ENCODE peak calls at places on chromosomes 7 and 10, in ten cellular contexts. Q is pancreas, U is adrenal gland, I is spleen, F is psoas muscle, E is HFFc6, D is cardiac fibroblast, X is A549, M is GM06990, Z is endothelial cell. R is an unnamed sample.

GRCh38 chr7:159062596-159062995 is 82.1 kb downstream of the VIPR2 start:
- DNase-seq in X (no peak), I (no peak), D (no peak), M (no peak), F (no peak), Z (no peak), Q (no peak), E (no peak), U (no peak), R (no peak)

GRCh38 chr7:64882341-64883112 is 20.5 kb upstream of the ZNF273 start:
- DNase-seq in D (peak), F (peak), Z (peak), U (peak), Q (peak), I (peak), E (no peak), M (no peak), X (no peak), R (no peak)

GRCh38 chr10:99667108-99667751 is 7.9 kb downstream of the ENTPD7 start:
- DNase-seq in U (no peak), Q (no peak), M (no peak), X (peak), I (no peak), D (peak), E (peak), Z (no peak), F (no peak), R (no peak)

GRCh38 chr7:12827219-12827821 is 139.9 kb downstream of the ARL4A start:
- DNase-seq in Z (no peak), I (no peak), X (peak), M (no peak), E (no peak), D (peak), U (no peak), Q (no peak), F (no peak), R (no peak)

GRCh38 chr10:11176746-11177145 is 159.1 kb downstream of the CELF2 start:
- DNase-seq in X (no peak), F (no peak), U (no peak), Q (no peak), E (no peak), I (no peak), Z (no peak), M (no peak), D (no peak), R (no peak)

GRCh38 chr7:79272066-79272669 is 181.3 kb downstream of the MAGI2 start:
- DNase-seq in I (no peak), M (no peak), Q (no peak), D (peak), X (peak), F (no peak), E (peak), Z (no peak), U (no peak), R (no peak)

GRCh38 chr10:60960913-60961312 is 16.9 kb upstream of the RHOBTB1 start:
- DNase-seq in M (no peak), I (no peak), Z (no peak), U (no peak), Q (no peak), D (no peak), F (no peak), E (no peak), X (no peak), R (no peak)

GRCh38 chr10:123519861-123520260 is 146.3 kb upstream of the GPR26 start:
- DNase-seq in Z (no peak), M (no peak), I (no peak), X (no peak), E (no peak), Q (no peak), F (no peak), D (no peak), U (no peak), R (no peak)

GRCh38 chr7:42192851-42193456 is 44.1 kb downstream of the GLI3 start:
- DNase-seq in U (no peak), Z (no peak), I (no peak), Q (no peak), X (no peak), M (no peak), D (peak), F (no peak), E (no peak), R (no peak)

GRCh38 chr10:94294168-94294567 is 68.6 kb downstream of the NOC3L start:
- DNase-seq in Z (no peak), M (no peak), E (no peak), F (no peak), U (no peak), X (no peak), Q (no peak), D (no peak), I (no peak), R (no peak)

GRCh38 chr10:86287422-86287793 is 79.2 kb downstream of the GRID1 start:
- DNase-seq in Q (no peak), F (no peak), D (no peak), E (no peak), X (no peak), Z (peak), U (peak), I (peak), M (no peak), R (no peak)

GRCh38 chr7:136489808-136490207 is 378.6 kb upstream of the CHRM2 start:
- DNase-seq in X (no peak), I (no peak), Q (no peak), F (no peak), E (no peak), M (no peak), U (no peak), D (no peak), Z (no peak), R (no peak)

GRCh38 chr7:92563345-92563744 is 26.8 kb downstream of the FAM133B start:
- DNase-seq in I (no peak), Z (peak), E (no peak), F (no peak), M (no peak), U (no peak), X (no peak), Q (no peak), D (peak), R (no peak)

GRCh38 chr10:34633346-34633745 is 181.8 kb downstream of the PARD3 start:
- DNase-seq in M (no peak), X (no peak), D (no peak), F (no peak), Q (no peak), I (no peak), U (no peak), E (no peak), Z (no peak), R (no peak)

GRCh38 chr7:157502701-157503111 is 165.9 kb downstream of the DNAJB6 start:
- DNase-seq in X (no peak), Q (no peak), D (peak), Z (no peak), I (peak), U (peak), M (no peak), F (peak), E (peak), R (no peak)

GRCh38 chr7:57203161-57203791 is 71.0 kb upstream of the ZNF479 start:
- DNase-seq in Q (no peak), X (no peak), E (no peak), U (no peak), M (no peak), D (no peak), I (peak), Z (no peak), F (no peak), R (no peak)

GRCh38 chr7:89681448-89681847 is 472.8 kb upstream of the STEAP1 start:
- DNase-seq in F (no peak), D (no peak), U (no peak), X (no peak), E (no peak), M (no peak), Q (no peak), Z (no peak), I (no peak), R (no peak)

GRCh38 chr10:96272256-96272985 is 1.1 kb upstream of the BLNK start:
- DNase-seq in U (no peak), X (no peak), M (no peak), D (no peak), E (no peak), I (no peak), Z (no peak), F (no peak), Q (no peak), R (no peak)

GRCh38 chr10:63457576-63457975 is 8.2 kb downstream of the JMJD1C start:
- DNase-seq in D (no peak), E (no peak), M (no peak), U (no peak), Z (no peak), I (no peak), Q (no peak), X (no peak), F (no peak), R (no peak)

GRCh38 chr7:74499835-74500388 is 46.2 kb downstream of the GTF2IRD1 start:
- DNase-seq in I (no peak), X (no peak), Z (no peak), E (no peak), U (no peak), Q (no peak), F (no peak), D (no peak), M (no peak), R (no peak)

GRCh38 chr10:66183028-66183427 is 742.8 kb upstream of the LRRTM3 start:
- DNase-seq in F (no peak), D (no peak), X (no peak), Z (no peak), I (no peak), Q (no peak), M (no peak), U (no peak), E (no peak), R (no peak)

GRCh38 chr10:28256776-28257175 is 46.1 kb downstream of the MPP7 start:
- DNase-seq in E (no peak), Z (no peak), X (no peak), U (no peak), D (no peak), I (no peak), Q (no peak), M (no peak), F (no peak), R (no peak)

GRCh38 chr10:87850742-87851205 is 12.6 kb downstream of the KLLN start:
- DNase-seq in F (peak), M (no peak), Q (peak), Z (peak), I (peak), D (peak), U (peak), E (peak), X (peak), R (no peak)

GRCh38 chr10:4555920-4556319 is 270.1 kb upstream of the AKR1E2 start:
- DNase-seq in U (no peak), X (no peak), M (no peak), D (no peak), Z (no peak), Q (no peak), E (no peak), I (no peak), F (no peak), R (no peak)

GRCh38 chr10:6151087-6151977 is 51.4 kb upstream of the PFKFB3 start:
- DNase-seq in E (peak), Q (peak), I (peak), F (peak), M (peak), D (peak), X (peak), U (peak), Z (peak), R (no peak)

GRCh38 chr7:150898475-150899011 is 46.2 kb downstream of the AOC1 start:
- DNase-seq in F (peak), D (peak), U (peak), Q (peak), X (peak), Z (peak), M (peak), I (peak), E (peak), R (no peak)

GRCh38 chr7:79008786-79009185 is 444.7 kb downstream of the MAGI2 start:
- DNase-seq in X (no peak), E (no peak), I (no peak), M (no peak), D (no peak), U (no peak), F (no peak), Q (no peak), Z (no peak), R (no peak)

GRCh38 chr7:7424151-7424873 is 111.4 kb downstream of the COL28A1 start:
- DNase-seq in E (peak), Q (peak), M (peak), I (no peak), U (peak), Z (peak), F (peak), X (peak), D (peak), R (no peak)

GRCh38 chr10:72295330-72295910 is 21.7 kb downstream of the DDIT4 start:
- DNase-seq in E (no peak), D (no peak), X (no peak), I (no peak), U (no peak), F (no peak), Q (no peak), M (no peak), Z (no peak), R (no peak)

GRCh38 chr10:93475871-93476270 is 6.3 kb downstream of the MYOF start:
- DNase-seq in I (no peak), X (peak), M (no peak), D (peak), E (peak), F (no peak), Z (no peak), Q (no peak), U (peak), R (no peak)

GRCh38 chr7:28754027-28754426 is 204.1 kb downstream of the TRIL start:
- DNase-seq in X (no peak), U (peak), M (no peak), E (peak), Z (no peak), I (no peak), Q (no peak), D (peak), F (no peak), R (no peak)

GRCh38 chr10:120612756-120613155 is 155.7 kb downstream of the PLPP4 start:
- DNase-seq in F (no peak), Z (no peak), U (no peak), M (no peak), E (no peak), I (no peak), D (no peak), Q (no peak), X (no peak), R (no peak)

GRCh38 chr7:75937958-75938786 is 23.2 kb downstream of the POR start:
- DNase-seq in E (peak), F (peak), Q (peak), I (no peak), D (peak), U (peak), Z (no peak), X (peak), M (no peak), R (no peak)

GRCh38 chr7:116863168-116863670 is 832 bp downstream of the CAPZA2 start:
- DNase-seq in U (no peak), Q (no peak), F (peak), E (no peak), Z (peak), M (no peak), X (peak), I (peak), D (peak), R (no peak)

GRCh38 chr7:106485031-106485551 is 175.9 kb downstream of the CCDC71L start:
- DNase-seq in E (peak), Q (no peak), Z (no peak), I (no peak), D (peak), F (no peak), X (no peak), U (no peak), M (peak), R (no peak)

GRCh38 chr7:85004402-85004801 is 182.5 kb downstream of the SEMA3D start:
- DNase-seq in E (no peak), U (no peak), D (no peak), X (no peak), F (no peak), Z (no peak), M (no peak), Q (no peak), I (no peak), R (no peak)

GRCh38 chr7:134823400-134823799 is 44.0 kb downstream of the CALD1 start:
- DNase-seq in D (peak), M (no peak), X (no peak), U (no peak), Z (no peak), E (peak), F (no peak), Q (no peak), I (no peak), R (no peak)

GRCh38 chr7:91850455-91850854 is 30.0 kb downstream of the MTERF1 start:
- DNase-seq in Q (no peak), Z (no peak), M (no peak), D (peak), E (peak), U (no peak), I (no peak), X (peak), F (no peak), R (no peak)

GRCh38 chr7:128361463-128362441 is at the start of gene PRRT4:
- DNase-seq in X (peak), E (no peak), M (no peak), U (peak), F (peak), Z (peak), I (peak), D (no peak), Q (no peak), R (no peak)
- TF ChIP-seq CTCF in X (peak), E (no peak), M (no peak), U (no peak), F (no peak), Z (no peak), I (no peak), D (peak), Q (no peak), R (no peak)

GRCh38 chr10:21803374-21803773 is 200.2 kb downstream of the DNAJC1 start:
- DNase-seq in D (no peak), F (no peak), X (no peak), U (no peak), Q (no peak), E (no peak), I (no peak), Z (no peak), M (no peak), R (no peak)

GRCh38 chr10:21797537-21797936 is 206.0 kb downstream of the DNAJC1 start:
- DNase-seq in I (no peak), U (no peak), F (no peak), Z (no peak), D (no peak), M (no peak), E (no peak), Q (no peak), X (no peak), R (no peak)

GRCh38 chr10:21797984-21798765 is 205.4 kb downstream of the DNAJC1 start:
- DNase-seq in D (no peak), I (no peak), F (no peak), Q (no peak), M (no peak), Z (no peak), X (no peak), E (no peak), U (no peak), R (no peak)

GRCh38 chr10:21807162-21807561 is 196.4 kb downstream of the DNAJC1 start:
- DNase-seq in E (no peak), Z (peak), Q (no peak), U (no peak), X (no peak), I (no peak), D (no peak), M (no peak), F (no peak), R (no peak)

DNA sequence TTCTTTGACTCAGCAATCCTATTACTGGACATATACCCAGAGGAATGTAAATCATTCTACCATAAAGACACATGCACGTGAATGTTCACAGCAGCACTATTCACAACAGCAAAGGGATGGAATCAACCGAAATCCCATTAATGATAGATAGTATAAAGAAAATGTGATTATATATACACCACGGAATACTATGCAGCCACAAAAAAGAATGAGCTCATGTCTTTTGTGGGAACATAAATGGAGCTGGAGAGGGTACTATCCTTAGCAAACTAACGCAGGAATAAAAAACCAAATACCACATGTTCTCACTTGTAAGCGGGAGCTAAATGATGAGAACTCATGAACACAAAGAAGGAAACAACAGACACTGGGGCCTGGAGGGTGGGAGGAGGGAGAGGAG is 201.9 kb downstream of the DNAJC1 start:
- DNase-seq in X (no peak), Z (no peak), I (no peak), D (no peak), Q (no peak), M (no peak), U (no peak), F (no peak), E (no peak), R (no peak)
- TF ChIP-seq CTCF in X (no peak), Z (no peak), I (no peak), D (no peak), Q (no peak), M (no peak), U (no peak), F (no peak), E (no peak), R (no peak)

DNA sequence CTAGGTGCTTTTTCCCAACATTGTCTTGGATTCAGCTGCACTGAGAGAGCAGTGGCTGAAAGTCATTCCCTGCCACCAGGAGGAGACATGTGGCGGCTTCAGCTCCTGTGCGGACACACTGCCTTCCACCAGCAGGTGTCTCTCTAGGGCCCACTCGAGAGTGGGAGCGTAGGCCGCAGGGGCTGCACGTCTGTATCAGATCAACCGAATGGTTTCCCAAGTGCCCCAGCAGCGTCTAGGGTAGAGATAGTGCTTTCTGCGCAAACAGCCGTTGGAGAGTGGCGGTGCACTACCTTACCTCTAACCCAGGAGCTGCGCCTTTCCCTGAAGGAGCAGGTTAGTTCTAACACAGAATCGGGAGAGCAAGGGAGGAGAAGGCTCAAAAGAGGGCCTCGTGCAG is 31.7 kb downstream of the PAPOLB start:
- DNase-seq in I (no peak), F (peak), U (peak), M (peak), X (peak), E (peak), Z (peak), Q (peak), D (peak), R (no peak)
- TF ChIP-seq CTCF in I (peak), F (peak), U (peak), M (peak), X (peak), E (peak), Z (peak), Q (peak), D (peak), R (peak)

DNA sequence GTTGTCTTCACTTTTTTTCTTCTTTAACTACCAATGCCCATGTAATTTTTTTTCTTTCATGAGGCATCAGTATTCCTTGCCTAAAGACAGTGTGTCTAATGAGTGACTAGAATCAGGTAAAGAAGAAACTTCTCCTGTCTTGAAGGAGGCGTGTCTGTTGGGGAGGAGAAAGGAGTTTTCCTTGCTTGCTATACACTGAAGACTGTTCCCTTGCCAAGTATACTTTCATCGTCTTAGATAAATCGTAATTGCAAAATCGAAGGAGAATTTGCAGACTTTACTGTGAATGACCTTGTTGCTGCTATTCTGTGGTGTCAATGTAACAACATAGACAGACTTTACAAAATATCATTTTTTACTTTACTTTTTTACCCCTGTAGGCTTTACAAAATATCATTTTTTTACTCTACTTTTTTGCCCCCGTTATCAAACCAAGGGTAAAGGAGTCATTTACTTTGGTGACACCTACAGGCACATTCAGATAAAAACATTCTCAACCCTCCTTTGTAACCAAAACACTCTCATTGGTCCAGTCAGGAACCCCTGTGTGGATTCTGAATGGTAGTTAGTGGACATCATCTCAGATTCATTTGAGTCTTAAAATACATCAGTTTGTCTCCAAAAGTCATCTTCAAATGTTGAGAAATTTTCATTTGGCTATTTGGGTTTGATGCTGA is 232.4 kb downstream of the AHR start:
- DNase-seq in X (no peak), E (no peak), F (no peak), Q (no peak), U (no peak), I (no peak), D (peak), Z (no peak), M (no peak), R (no peak)
- TF ChIP-seq CTCF in X (peak), E (peak), F (peak), Q (no peak), U (peak), I (no peak), D (peak), Z (peak), M (peak), R (peak)

GRCh38 chr7:47759056-47759706 is 177.3 kb upstream of the TNS3 start:
- DNase-seq in F (no peak), U (no peak), D (peak), M (no peak), Z (no peak), E (no peak), X (peak), I (no peak), Q (no peak), R (no peak)
- TF ChIP-seq CTCF in F (no peak), U (no peak), D (peak), M (peak), Z (no peak), E (peak), X (peak), I (no peak), Q (no peak), R (no peak)

R was measured in esophagus squamous epithelium.